ENCODE peak calls at places on chromosomes 13 and 19, in five cellular contexts. N is left ventricle myocardium inferior, O is IMR-90, S is psoas muscle, F is body of pancreas. E is an unnamed sample. For H3K36me3 and H3K27me3, the result is how much of the 10 kb centered on the place peaks cover.

GRCh38 chr13:49044008-49044407 is 68.3 kb downstream of the FNDC3A start:
- DNase-seq in N (no peak), O (no peak), S (no peak), F (no peak), E (no peak)

GRCh38 chr13:99958402-99959126 is 13.0 kb downstream of the ZIC5 start:
- DNase-seq in N (no peak), O (no peak), S (no peak), F (no peak), E (no peak)

GRCh38 chr13:51004918-51005460 is 95.4 kb downstream of the RNASEH2B start:
- DNase-seq in N (no peak), O (no peak), S (no peak), F (no peak), E (no peak)

GRCh38 chr13:79915386-79915785 is 425.5 kb downstream of the SPRY2 start:
- DNase-seq in N (no peak), O (no peak), S (no peak), F (no peak), E (no peak)

GRCh38 chr19:33303791-33304759 is 1.7 kb upstream of the CEBPA start:
- DNase-seq in N (no peak), O (no peak), S (peak), F (peak), E (no peak)

GRCh38 chr13:99968521-99969367 is 2.8 kb downstream of the ZIC5 start:
- DNase-seq in N (no peak), O (no peak), S (no peak), F (no peak), E (no peak)

GRCh38 chr19:2613507-2614295 is 88.8 kb downstream of the GNG7 start:
- DNase-seq in N (peak), O (peak), S (peak), F (no peak), E (peak)

GRCh38 chr19:8074501-8074900 is 21.9 kb downstream of the CCL25 start:
- DNase-seq in N (no peak), O (no peak), S (no peak), F (no peak), E (no peak)

GRCh38 chr13:87498681-87499080 is 172.5 kb upstream of the SLITRK5 start:
- DNase-seq in N (no peak), O (peak), S (no peak), F (no peak), E (no peak)

GRCh38 chr13:94712812-94713555 is 639 bp upstream of the SOX21 start:
- DNase-seq in N (no peak), O (peak), S (no peak), F (no peak), E (peak)

GRCh38 chr13:23578411-23579071 is 8.3 kb downstream of the TNFRSF19 start:
- DNase-seq in N (peak), O (peak), S (peak), F (peak), E (peak)

GRCh38 chr19:38898788-38899446 is 501 bp downstream of the SIRT2 start:
- DNase-seq in N (no peak), O (peak), S (no peak), F (no peak), E (no peak)

GRCh38 chr13:72160977-72161376 is 294.0 kb upstream of the DACH1 start:
- DNase-seq in N (no peak), O (no peak), S (no peak), F (no peak), E (no peak)

GRCh38 chr13:44768775-44769578 is 192.8 kb upstream of the TSC22D1 start:
- DNase-seq in N (no peak), O (peak), S (no peak), F (peak), E (peak)

GRCh38 chr19:44653977-44654784 is 10.5 kb downstream of the PVR start:
- DNase-seq in N (peak), O (peak), S (peak), F (peak), E (peak)

GRCh38 chr19:43464089-43464775 is 1.2 kb downstream of the LYPD3 start:
- DNase-seq in N (peak), O (no peak), S (peak), F (peak), E (no peak)

GRCh38 chr19:17796013-17796837 is 1.3 kb downstream of the B3GNT3 start:
- DNase-seq in N (no peak), O (no peak), S (no peak), F (no peak), E (no peak)

GRCh38 chr13:37075164-37075563 is 15.7 kb upstream of the SUPT20H start:
- DNase-seq in N (no peak), O (no peak), S (no peak), F (no peak), E (no peak)

GRCh38 chr13:51643882-51644281 is 59.6 kb downstream of the WDFY2 start:
- DNase-seq in N (no peak), O (peak), S (no peak), F (no peak), E (no peak)

DNA sequence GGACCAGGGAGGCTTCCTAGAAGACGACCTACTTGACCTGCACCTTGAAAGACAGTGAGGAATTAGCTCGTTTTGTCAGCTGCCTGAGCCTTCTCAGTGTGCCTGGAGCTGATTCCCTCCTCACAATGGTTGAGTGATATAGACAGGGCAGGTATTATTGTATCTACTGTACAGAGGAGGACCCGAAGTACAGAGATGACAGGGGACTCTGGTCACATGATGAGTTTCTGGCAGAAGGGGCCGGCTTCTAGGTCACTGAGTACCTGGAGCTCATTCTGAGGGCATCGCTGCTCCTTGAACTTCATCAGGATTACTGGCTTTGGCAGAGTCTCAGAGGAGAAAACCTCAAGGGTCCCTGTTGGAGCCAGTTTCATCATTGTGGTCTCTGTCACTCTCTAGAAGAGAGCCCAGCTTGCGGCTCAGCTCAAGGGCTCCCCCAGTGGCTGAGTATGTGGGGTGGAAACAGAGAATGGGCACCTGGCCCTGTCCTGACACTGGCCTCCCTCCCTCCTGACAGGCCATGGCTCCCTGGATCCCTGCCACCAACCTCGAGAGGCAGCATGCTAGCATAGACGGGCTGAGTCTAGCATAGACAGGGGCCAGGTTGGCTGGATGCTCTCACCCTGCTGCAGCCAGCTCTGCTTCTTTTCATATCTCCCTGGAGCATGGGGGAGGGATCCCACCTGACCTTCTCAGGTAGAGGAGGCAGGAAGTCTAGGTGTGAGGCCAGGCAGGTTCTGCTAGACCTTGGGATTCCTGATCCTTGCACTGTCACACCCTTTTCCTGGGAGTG is 38.7 kb downstream of the NFIX start:
- DNase-seq in N (peak), O (peak), S (peak), F (peak), E (no peak)
- TF ChIP-seq CTCF in N (peak), O (peak), S (peak), F (peak), E (peak)

DNA sequence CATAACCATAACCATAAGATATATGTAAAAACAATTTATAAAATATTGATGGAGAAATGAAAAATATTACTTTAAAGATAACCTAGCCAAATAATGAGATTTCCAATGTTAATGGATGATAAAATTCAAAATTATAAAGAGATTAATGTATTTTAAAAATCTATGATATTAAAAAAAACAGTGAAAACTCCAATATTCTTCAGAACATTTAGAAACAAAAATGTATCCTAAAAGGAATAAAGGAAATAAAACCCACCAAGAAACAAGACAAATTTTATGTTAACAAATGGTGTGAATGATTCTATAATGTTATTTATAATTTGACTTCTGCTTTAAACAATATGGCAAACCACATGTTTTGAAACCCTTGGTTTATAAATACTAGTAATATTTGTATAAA is 1587.8 kb downstream of the PCDH9 start:
- DNase-seq in N (no peak), O (no peak), S (no peak), F (no peak), E (no peak)
- H3K36me3 ChIP-seq in N (under half), O (under half), S (under half), F (under half), E (under half)

GRCh38 chr19:35566738-35567137 is 3.3 kb upstream of the ATP4A start:
- DNase-seq in N (no peak), O (no peak), S (no peak), F (no peak), E (no peak)
- H3K27me3 ChIP-seq in N (half or more), O (under half), S (under half), F (under half), E (under half)

GRCh38 chr19:50460161-50460765 is 16.0 kb upstream of the EMC10 start:
- DNase-seq in N (no peak), O (peak), S (no peak), F (no peak), E (peak)
- TF ChIP-seq CTCF in N (no peak), O (no peak), S (no peak), F (no peak), E (peak)

GRCh38 chr19:40585241-40585640 is 8.6 kb downstream of the SHKBP1 start:
- DNase-seq in N (no peak), O (no peak), S (no peak), F (no peak), E (no peak)
- H3K36me3 ChIP-seq in N (half or more), O (half or more), S (under half), F (under half), E (under half)